ENCODE peak calls at places on chromosomes 13 and 19, in eight cellular contexts. One of them, this sample, is unnamed.

GRCh38 chr13:100484708-100485107 is 103.9 kb downstream of the GGACT start:
- DNase-seq in CD8-positive, alpha-beta T cell: no peak
- DNase-seq in H1: no peak
- DNase-seq in ascending aorta: no peak
- DNase-seq in pancreas: no peak
- DNase-seq in heart left ventricle: no peak
- DNase-seq in suprapubic skin: no peak
- DNase-seq in brain microvascular endothelial cell: no peak
- DNase-seq in this sample: no peak

GRCh38 chr19:11984986-11985385 is 20.1 kb downstream of the ZNF763 start:
- DNase-seq in pancreas: no peak
- DNase-seq in suprapubic skin: no peak
- DNase-seq in ascending aorta: no peak
- DNase-seq in CD8-positive, alpha-beta T cell: no peak
- DNase-seq in brain microvascular endothelial cell: no peak
- DNase-seq in heart left ventricle: no peak
- DNase-seq in H1: peak
- DNase-seq in this sample: no peak

GRCh38 chr19:35136977-35137702 is 1.5 kb upstream of the FXYD1 start:
- DNase-seq in brain microvascular endothelial cell: no peak
- DNase-seq in heart left ventricle: no peak
- DNase-seq in suprapubic skin: no peak
- DNase-seq in pancreas: peak
- DNase-seq in ascending aorta: no peak
- DNase-seq in H1: no peak
- DNase-seq in CD8-positive, alpha-beta T cell: no peak
- DNase-seq in this sample: no peak

GRCh38 chr13:41506312-41506711 is 49.0 kb downstream of the RGCC start:
- DNase-seq in pancreas: no peak
- DNase-seq in CD8-positive, alpha-beta T cell: no peak
- DNase-seq in brain microvascular endothelial cell: no peak
- DNase-seq in ascending aorta: no peak
- DNase-seq in heart left ventricle: no peak
- DNase-seq in H1: no peak
- DNase-seq in suprapubic skin: no peak
- DNase-seq in this sample: no peak

GRCh38 chr13:41311607-41312500 is 787 bp downstream of the NAA16 start:
- DNase-seq in heart left ventricle: peak
- DNase-seq in brain microvascular endothelial cell: peak
- DNase-seq in suprapubic skin: peak
- DNase-seq in CD8-positive, alpha-beta T cell: peak
- DNase-seq in ascending aorta: no peak
- DNase-seq in pancreas: peak
- DNase-seq in H1: no peak
- DNase-seq in this sample: peak

GRCh38 chr19:10006335-10006708 is 4.0 kb downstream of the COL5A3 start:
- DNase-seq in pancreas: no peak
- DNase-seq in suprapubic skin: no peak
- DNase-seq in ascending aorta: no peak
- DNase-seq in H1: no peak
- DNase-seq in CD8-positive, alpha-beta T cell: no peak
- DNase-seq in heart left ventricle: peak
- DNase-seq in brain microvascular endothelial cell: no peak
- DNase-seq in this sample: no peak

GRCh38 chr13:44870456-44870929 is 118.8 kb downstream of the NUFIP1 start:
- DNase-seq in ascending aorta: peak
- DNase-seq in suprapubic skin: no peak
- DNase-seq in H1: no peak
- DNase-seq in brain microvascular endothelial cell: no peak
- DNase-seq in pancreas: peak
- DNase-seq in heart left ventricle: no peak
- DNase-seq in CD8-positive, alpha-beta T cell: no peak
- DNase-seq in this sample: no peak

GRCh38 chr13:28819748-28820098 is 416 bp upstream of the MTUS2 start:
- DNase-seq in CD8-positive, alpha-beta T cell: peak
- DNase-seq in pancreas: peak
- DNase-seq in suprapubic skin: no peak
- DNase-seq in ascending aorta: peak
- DNase-seq in H1: peak
- DNase-seq in heart left ventricle: peak
- DNase-seq in brain microvascular endothelial cell: no peak
- DNase-seq in this sample: no peak

GRCh38 chr13:84479656-84480055 is 597.4 kb upstream of the SLITRK1 start:
- DNase-seq in ascending aorta: no peak
- DNase-seq in brain microvascular endothelial cell: no peak
- DNase-seq in suprapubic skin: no peak
- DNase-seq in heart left ventricle: no peak
- DNase-seq in CD8-positive, alpha-beta T cell: no peak
- DNase-seq in pancreas: no peak
- DNase-seq in H1: no peak
- DNase-seq in this sample: no peak

GRCh38 chr19:2607712-2608601 is 94.5 kb downstream of the GNG7 start:
- DNase-seq in CD8-positive, alpha-beta T cell: peak
- DNase-seq in heart left ventricle: peak
- DNase-seq in brain microvascular endothelial cell: no peak
- DNase-seq in pancreas: peak
- DNase-seq in H1: no peak
- DNase-seq in ascending aorta: peak
- DNase-seq in suprapubic skin: no peak
- DNase-seq in this sample: no peak

GRCh38 chr13:62512194-62513141 is 1096.8 kb upstream of the PCDH20 start:
- DNase-seq in heart left ventricle: peak
- DNase-seq in ascending aorta: peak
- DNase-seq in CD8-positive, alpha-beta T cell: no peak
- DNase-seq in pancreas: peak
- DNase-seq in suprapubic skin: peak
- DNase-seq in H1: peak
- DNase-seq in brain microvascular endothelial cell: peak
- DNase-seq in this sample: no peak

DNA sequence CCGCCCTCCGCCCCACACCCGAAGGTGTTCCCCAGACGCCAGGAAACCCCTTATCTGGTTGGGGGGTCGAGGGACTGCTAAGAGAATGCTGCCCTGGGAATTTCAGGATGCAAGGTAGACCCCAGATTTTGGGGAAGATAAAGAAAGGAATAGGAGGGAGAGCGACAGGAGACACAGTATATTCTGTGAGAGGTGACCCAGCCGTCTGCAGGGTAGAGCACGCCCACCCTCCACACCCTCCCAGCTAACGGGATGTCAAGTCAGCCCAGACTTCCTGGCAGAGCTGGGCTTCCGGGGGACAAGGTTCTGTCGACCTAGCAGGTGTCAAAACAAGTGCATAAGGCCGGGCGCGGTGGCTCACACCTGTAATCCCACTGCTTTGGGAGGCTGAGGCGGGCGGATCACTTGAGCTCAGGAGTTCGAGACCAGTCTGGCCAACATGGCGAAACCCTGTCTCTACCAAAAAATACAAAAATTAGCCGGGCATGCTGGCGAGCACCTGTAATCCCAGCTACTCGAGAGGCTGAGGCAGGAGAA is 735 bp upstream of the PRR36 start:
- DNase-seq in CD8-positive, alpha-beta T cell: no peak
- DNase-seq in suprapubic skin: no peak
- DNase-seq in H1: no peak
- DNase-seq in pancreas: peak
- DNase-seq in brain microvascular endothelial cell: no peak
- DNase-seq in ascending aorta: no peak
- DNase-seq in heart left ventricle: no peak
- DNase-seq in this sample: no peak
- H3K4me3 ChIP-seq in CD8-positive, alpha-beta T cell: peak
- H3K4me3 ChIP-seq in suprapubic skin: no peak
- H3K4me3 ChIP-seq in H1: peak
- H3K4me3 ChIP-seq in pancreas: no peak
- H3K4me3 ChIP-seq in brain microvascular endothelial cell: no peak
- H3K4me3 ChIP-seq in ascending aorta: no peak
- H3K4me3 ChIP-seq in heart left ventricle: no peak
- H3K4me3 ChIP-seq in this sample: no peak

GRCh38 chr19:13005253-13005652 is 10.0 kb downstream of the NFIX start:
- DNase-seq in suprapubic skin: no peak
- DNase-seq in pancreas: no peak
- DNase-seq in ascending aorta: no peak
- DNase-seq in brain microvascular endothelial cell: no peak
- DNase-seq in CD8-positive, alpha-beta T cell: no peak
- DNase-seq in H1: no peak
- DNase-seq in heart left ventricle: no peak
- DNase-seq in this sample: no peak

GRCh38 chr19:13006431-13007281 is 11.4 kb downstream of the NFIX start:
- DNase-seq in suprapubic skin: peak
- DNase-seq in CD8-positive, alpha-beta T cell: no peak
- DNase-seq in pancreas: no peak
- DNase-seq in ascending aorta: peak
- DNase-seq in heart left ventricle: no peak
- DNase-seq in H1: no peak
- DNase-seq in brain microvascular endothelial cell: no peak
- DNase-seq in this sample: no peak

GRCh38 chr19:13007292-13008045 is 12.2 kb downstream of the NFIX start:
- DNase-seq in heart left ventricle: peak
- DNase-seq in suprapubic skin: peak
- DNase-seq in H1: no peak
- DNase-seq in pancreas: peak
- DNase-seq in ascending aorta: peak
- DNase-seq in CD8-positive, alpha-beta T cell: no peak
- DNase-seq in brain microvascular endothelial cell: no peak
- DNase-seq in this sample: no peak

GRCh38 chr19:13004273-13004672 is 9.0 kb downstream of the NFIX start:
- DNase-seq in ascending aorta: no peak
- DNase-seq in suprapubic skin: peak
- DNase-seq in pancreas: no peak
- DNase-seq in brain microvascular endothelial cell: no peak
- DNase-seq in H1: no peak
- DNase-seq in CD8-positive, alpha-beta T cell: no peak
- DNase-seq in heart left ventricle: no peak
- DNase-seq in this sample: no peak

DNA sequence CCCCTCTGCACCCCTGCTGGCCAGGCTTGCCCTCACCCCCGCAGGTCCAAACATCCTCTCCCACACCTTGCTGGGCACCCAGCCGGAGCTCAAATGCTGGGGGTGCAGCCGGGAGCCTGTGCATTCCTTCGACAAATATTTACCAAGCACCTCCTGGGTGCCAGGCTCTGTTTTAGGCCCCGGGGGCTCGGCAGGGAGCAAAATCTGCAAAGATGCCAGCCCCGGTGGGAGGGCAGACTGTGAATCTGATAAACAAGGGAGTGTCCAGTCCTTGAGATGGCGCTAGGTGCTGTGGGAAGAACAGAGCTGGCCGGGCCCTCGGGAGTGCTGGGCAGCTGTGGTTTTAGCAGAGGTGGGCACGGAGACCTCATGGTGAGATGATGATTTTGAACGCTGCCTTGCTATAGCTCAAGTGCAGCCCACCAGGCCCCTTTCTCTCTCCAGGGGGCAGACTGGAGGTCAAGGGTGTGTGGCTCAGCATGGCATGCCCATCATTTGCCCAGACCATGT is 10.6 kb downstream of the NFIX start:
- DNase-seq in CD8-positive, alpha-beta T cell: no peak
- DNase-seq in ascending aorta: no peak
- DNase-seq in H1: no peak
- DNase-seq in brain microvascular endothelial cell: no peak
- DNase-seq in pancreas: no peak
- DNase-seq in suprapubic skin: no peak
- DNase-seq in heart left ventricle: no peak
- DNase-seq in this sample: no peak
- H3K27ac ChIP-seq in CD8-positive, alpha-beta T cell: no peak
- H3K27ac ChIP-seq in ascending aorta: peak
- H3K27ac ChIP-seq in H1: no peak
- H3K27ac ChIP-seq in brain microvascular endothelial cell: no peak
- H3K27ac ChIP-seq in pancreas: no peak
- H3K27ac ChIP-seq in suprapubic skin: peak
- H3K27ac ChIP-seq in heart left ventricle: peak
- H3K27ac ChIP-seq in this sample: peak

DNA sequence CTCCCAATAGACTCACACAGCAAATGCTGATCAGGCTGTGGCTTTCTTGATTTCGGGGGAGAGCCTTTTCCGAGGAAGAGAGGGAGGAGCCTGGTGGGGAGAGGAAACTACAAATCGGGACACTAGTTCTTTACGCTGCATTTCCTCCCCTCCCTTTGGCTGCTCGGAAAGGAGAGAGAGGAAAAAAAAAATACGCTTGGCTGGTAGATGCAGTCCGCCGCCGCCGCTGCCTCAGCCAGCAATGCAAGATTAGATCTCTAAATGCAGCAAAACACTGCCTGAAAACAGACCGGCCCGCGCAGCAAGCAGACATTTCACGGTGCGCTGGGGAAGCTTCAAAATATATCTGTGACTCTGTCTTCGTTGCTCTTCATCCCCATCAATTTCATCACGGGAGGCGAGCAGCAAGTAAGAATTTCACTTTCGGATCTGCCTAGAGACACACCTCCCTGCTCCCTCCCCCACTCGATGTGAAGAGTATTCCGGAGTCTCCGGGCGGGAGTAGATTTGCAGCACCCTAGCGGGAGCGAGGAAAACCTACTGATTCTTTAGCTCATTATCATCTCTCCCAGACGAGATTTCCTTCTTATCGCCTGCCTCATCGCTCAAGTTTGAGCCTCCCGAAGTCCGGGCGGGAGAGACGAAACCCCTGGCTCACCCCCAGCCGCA is at the start of gene PCDH17:
- DNase-seq in brain microvascular endothelial cell: peak
- DNase-seq in heart left ventricle: peak
- DNase-seq in suprapubic skin: no peak
- DNase-seq in H1: peak
- DNase-seq in CD8-positive, alpha-beta T cell: no peak
- DNase-seq in pancreas: peak
- DNase-seq in ascending aorta: peak
- DNase-seq in this sample: no peak
- H3K4me3 ChIP-seq in brain microvascular endothelial cell: peak
- H3K4me3 ChIP-seq in heart left ventricle: peak
- H3K4me3 ChIP-seq in suprapubic skin: peak
- H3K4me3 ChIP-seq in H1: peak
- H3K4me3 ChIP-seq in CD8-positive, alpha-beta T cell: peak
- H3K4me3 ChIP-seq in pancreas: peak
- H3K4me3 ChIP-seq in ascending aorta: peak
- H3K4me3 ChIP-seq in this sample: peak

GRCh38 chr19:57583521-57584416 is at the start of gene ZIK1:
- DNase-seq in heart left ventricle: peak
- DNase-seq in CD8-positive, alpha-beta T cell: peak
- DNase-seq in suprapubic skin: peak
- DNase-seq in H1: peak
- DNase-seq in ascending aorta: peak
- DNase-seq in brain microvascular endothelial cell: peak
- DNase-seq in pancreas: peak
- DNase-seq in this sample: peak

GRCh38 chr19:57583104-57583520 is 833 bp upstream of the ZIK1 start:
- DNase-seq in pancreas: no peak
- DNase-seq in brain microvascular endothelial cell: no peak
- DNase-seq in ascending aorta: no peak
- DNase-seq in CD8-positive, alpha-beta T cell: no peak
- DNase-seq in suprapubic skin: no peak
- DNase-seq in heart left ventricle: no peak
- DNase-seq in H1: no peak
- DNase-seq in this sample: no peak

DNA sequence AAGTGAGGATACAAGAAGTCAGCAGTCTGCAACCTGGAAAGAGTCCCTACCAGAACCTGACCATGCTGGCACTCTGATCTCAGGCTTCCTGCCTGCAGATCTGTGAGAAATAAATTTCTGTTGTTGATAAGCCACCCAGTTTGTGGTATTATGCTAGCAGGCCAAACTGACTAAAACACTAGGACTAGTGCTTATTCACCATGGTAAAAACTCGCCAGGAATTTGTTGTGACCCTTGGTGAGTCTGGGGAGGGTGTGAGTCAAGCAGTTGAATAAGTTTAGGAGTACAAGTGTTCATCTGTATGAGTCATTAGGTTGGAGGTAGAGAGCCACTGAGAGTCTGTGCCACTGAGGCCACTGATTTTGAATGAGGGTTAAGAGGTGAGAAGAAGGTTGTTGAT is 3.6 kb downstream of the ZIK1 start:
- DNase-seq in brain microvascular endothelial cell: peak
- DNase-seq in CD8-positive, alpha-beta T cell: no peak
- DNase-seq in suprapubic skin: no peak
- DNase-seq in ascending aorta: no peak
- DNase-seq in H1: no peak
- DNase-seq in pancreas: no peak
- DNase-seq in heart left ventricle: no peak
- DNase-seq in this sample: no peak
- H3K27ac ChIP-seq in brain microvascular endothelial cell: peak
- H3K27ac ChIP-seq in CD8-positive, alpha-beta T cell: no peak
- H3K27ac ChIP-seq in suprapubic skin: no peak
- H3K27ac ChIP-seq in ascending aorta: no peak
- H3K27ac ChIP-seq in H1: no peak
- H3K27ac ChIP-seq in pancreas: no peak
- H3K27ac ChIP-seq in heart left ventricle: no peak
- H3K27ac ChIP-seq in this sample: no peak